ENCODE peak calls at places on chromosomes 1 and 21, in nine cellular contexts. O, R, F, Z, Y, X, N, S and D are unnamed samples.

GRCh38 chr1:55213029-55213884 is 1.9 kb downstream of the USP24 start:
- DNase-seq in N (no peak), Z (no peak), O (peak), Y (no peak), R (no peak), F (no peak), X (no peak), S (no peak), D (no peak)

GRCh38 chr1:27868556-27868931 is 3.8 kb upstream of the THEMIS2 start:
- DNase-seq in Y (no peak), X (peak), R (no peak), Z (no peak), O (no peak), N (no peak), F (no peak), S (no peak), D (no peak)

GRCh38 chr1:156245451-156246232 is 2.2 kb downstream of the PAQR6 start:
- DNase-seq in X (peak), R (peak), S (no peak), Z (no peak), N (peak), Y (peak), O (peak), F (peak), D (no peak)

GRCh38 chr1:222064388-222065201 is 322.7 kb upstream of the DUSP10 start:
- DNase-seq in X (no peak), R (no peak), N (no peak), Y (peak), O (peak), S (no peak), F (no peak), Z (no peak), D (peak)

GRCh38 chr1:108142773-108143394 is 57.3 kb downstream of the SLC25A24 start:
- DNase-seq in N (no peak), X (no peak), O (peak), Z (no peak), R (no peak), S (no peak), Y (peak), F (no peak), D (no peak)

GRCh38 chr21:37562920-37563640 is 196.5 kb downstream of the DYRK1A start:
- DNase-seq in F (no peak), R (peak), N (peak), Y (peak), S (no peak), O (no peak), X (peak), Z (no peak), D (no peak)

GRCh38 chr1:57485643-57486042 is 61.8 kb upstream of the DAB1 start:
- DNase-seq in Z (no peak), R (no peak), F (no peak), O (peak), Y (peak), S (no peak), X (no peak), N (no peak), D (peak)

GRCh38 chr1:204077979-204078696 is 5.2 kb downstream of the SOX13 start:
- DNase-seq in F (peak), R (no peak), N (no peak), Y (no peak), X (peak), S (no peak), Z (no peak), O (peak), D (no peak)

GRCh38 chr1:14118691-14119485 is 418.9 kb downstream of the PRDM2 start:
- DNase-seq in Y (no peak), N (no peak), F (no peak), R (no peak), Z (no peak), S (no peak), O (peak), X (no peak), D (no peak)

GRCh38 chr1:58748625-58749198 is 35.1 kb downstream of the JUN start:
- DNase-seq in N (no peak), Z (no peak), F (no peak), R (no peak), Y (no peak), O (no peak), S (no peak), X (no peak), D (no peak)

GRCh38 chr1:34987018-34987417 is 1.9 kb upstream of the TMEM35B start:
- DNase-seq in F (no peak), Z (no peak), S (no peak), N (no peak), R (no peak), Y (peak), X (no peak), O (peak), D (peak)

GRCh38 chr1:226846801-226847200 is 23.6 kb upstream of the PSEN2 start:
- DNase-seq in Z (no peak), F (no peak), X (no peak), N (no peak), O (no peak), R (no peak), Y (peak), S (no peak), D (peak)

GRCh38 chr1:191343816-191344215 is 814.4 kb upstream of the RGS18 start:
- DNase-seq in R (no peak), X (no peak), S (no peak), Y (no peak), N (no peak), Z (no peak), O (peak), F (no peak), D (no peak)

GRCh38 chr1:216528816-216529215 is 105.6 kb upstream of the USH2A start:
- DNase-seq in F (no peak), Y (no peak), O (no peak), N (no peak), Z (no peak), R (no peak), X (no peak), S (no peak), D (no peak)

GRCh38 chr1:57407941-57408340 is 15.9 kb downstream of the DAB1 start:
- DNase-seq in N (no peak), X (no peak), Z (no peak), R (no peak), O (no peak), F (no peak), Y (no peak), S (no peak), D (no peak)

GRCh38 chr1:20184997-20185833 is 681 bp upstream of the UBXN10 start:
- DNase-seq in F (no peak), R (no peak), Z (no peak), O (no peak), S (no peak), X (no peak), N (no peak), Y (no peak), D (no peak)

GRCh38 chr21:45726438-45726837 is 82.9 kb downstream of the PCBP3 start:
- DNase-seq in Z (no peak), O (no peak), F (no peak), Y (no peak), X (no peak), N (no peak), S (no peak), R (no peak), D (no peak)

GRCh38 chr1:92769856-92770255 is 15.1 kb downstream of the EVI5 start:
- DNase-seq in S (no peak), Y (no peak), X (no peak), F (no peak), R (no peak), Z (no peak), N (no peak), O (no peak), D (no peak)

GRCh38 chr1:245800901-245801605 is 646.3 kb downstream of the KIF26B start:
- DNase-seq in Z (no peak), N (no peak), Y (no peak), X (no peak), S (no peak), R (no peak), F (no peak), O (peak), D (peak)